ENCODE peak calls at places on chromosomes 5 and 9, in four cellular contexts. J, N, V and G are unnamed samples.

GRCh38 chr9:23581936-23582335 is 244.1 kb downstream of the ELAVL2 start:
- DNase-seq in J (no peak), N (no peak), V (no peak), G (no peak)

GRCh38 chr5:10860645-10861455 is 99.8 kb upstream of the DAP start:
- DNase-seq in V (peak), J (no peak), N (no peak), G (no peak)

GRCh38 chr5:16809816-16810502 is 126.1 kb downstream of the MYO10 start:
- DNase-seq in J (peak), N (peak), V (peak), G (no peak)

GRCh38 chr5:177194278-177194677 is 60.7 kb downstream of the NSD1 start:
- DNase-seq in N (no peak), V (peak), J (no peak), G (peak)

GRCh38 chr5:135145985-135146384 is 112.0 kb upstream of the PITX1 start:
- DNase-seq in V (peak), J (no peak), N (no peak), G (no peak)

GRCh38 chr5:32066448-32066847 is 107.7 kb downstream of the GOLPH3 start:
- DNase-seq in J (no peak), V (no peak), N (no peak), G (no peak)

GRCh38 chr5:67010684-67011409 is 185.8 kb downstream of the CD180 start:
- DNase-seq in J (no peak), V (no peak), N (no peak), G (no peak)

GRCh38 chr5:103452089-103452488 is 110.5 kb downstream of the NUDT12 start:
- DNase-seq in V (no peak), J (no peak), N (no peak), G (no peak)

GRCh38 chr5:14351845-14352712 is 208.9 kb downstream of the TRIO start:
- DNase-seq in V (peak), N (peak), J (peak), G (peak)

GRCh38 chr9:97852399-97853055 is 499 bp upstream of the FOXE1 start:
- DNase-seq in N (no peak), V (no peak), J (peak), G (no peak)

GRCh38 chr9:18861599-18862546 is 171.1 kb downstream of the SAXO1 start:
- DNase-seq in N (no peak), V (no peak), J (peak), G (no peak)

GRCh38 chr5:103598997-103599556 is 36.5 kb upstream of the NUDT12 start:
- DNase-seq in N (no peak), J (no peak), V (peak), G (no peak)

GRCh38 chr9:68530618-68531017 is 10.1 kb downstream of the TMEM252 start:
- DNase-seq in N (peak), J (peak), V (no peak), G (peak)

GRCh38 chr9:25442517-25442916 is 235.7 kb downstream of the TUSC1 start:
- DNase-seq in J (no peak), N (no peak), V (no peak), G (no peak)

GRCh38 chr9:122118343-122119165 is 25.4 kb upstream of the TTLL11 start:
- DNase-seq in N (no peak), J (no peak), V (no peak), G (no peak)

GRCh38 chr5:2996248-2996647 is 244.8 kb upstream of the IRX2 start:
- DNase-seq in V (no peak), J (no peak), N (no peak), G (no peak)

GRCh38 chr5:111782171-111782570 is 25.2 kb upstream of the NREP start:
- DNase-seq in V (no peak), J (no peak), N (no peak), G (no peak)

GRCh38 chr9:121196389-121196788 is 5.3 kb downstream of the RAB14 start:
- DNase-seq in N (no peak), V (no peak), J (no peak), G (no peak)

GRCh38 chr9:112582371-112582770 is 95.7 kb downstream of the KIAA1958 start:
- DNase-seq in J (no peak), V (no peak), N (no peak), G (no peak)

GRCh38 chr9:135128035-135128670 is 40.7 kb downstream of the OLFM1 start:
- DNase-seq in N (no peak), V (no peak), J (peak), G (no peak)

GRCh38 chr5:123949807-123950206 is 437.8 kb downstream of the CSNK1G3 start:
- DNase-seq in J (no peak), V (no peak), N (no peak), G (no peak)

GRCh38 chr9:113349044-113349433 is 302 bp upstream of the BSPRY start:
- DNase-seq in V (no peak), J (peak), N (no peak), G (no peak)

GRCh38 chr9:8486095-8486494 is 686.5 kb upstream of the DMAC1 start:
- DNase-seq in V (no peak), J (peak), N (peak), G (no peak)

GRCh38 chr5:149581192-149581861 is at the start of gene ARHGEF37:
- DNase-seq in V (peak), J (peak), N (peak), G (peak)

GRCh38 chr9:70485273-70485858 is 70.9 kb upstream of the KLF9 start:
- DNase-seq in J (no peak), V (no peak), N (peak), G (peak)

GRCh38 chr5:40121236-40121635 is 558.5 kb upstream of the PTGER4 start:
- DNase-seq in V (no peak), N (no peak), J (no peak), G (no peak)

GRCh38 chr5:173550641-173551040 is 65.8 kb downstream of the BOD1 start:
- DNase-seq in J (no peak), V (no peak), N (no peak), G (no peak)

GRCh38 chr9:88757406-88758010 is 222.5 kb downstream of the NXNL2 start:
- DNase-seq in N (no peak), V (no peak), J (no peak), G (peak)

DNA sequence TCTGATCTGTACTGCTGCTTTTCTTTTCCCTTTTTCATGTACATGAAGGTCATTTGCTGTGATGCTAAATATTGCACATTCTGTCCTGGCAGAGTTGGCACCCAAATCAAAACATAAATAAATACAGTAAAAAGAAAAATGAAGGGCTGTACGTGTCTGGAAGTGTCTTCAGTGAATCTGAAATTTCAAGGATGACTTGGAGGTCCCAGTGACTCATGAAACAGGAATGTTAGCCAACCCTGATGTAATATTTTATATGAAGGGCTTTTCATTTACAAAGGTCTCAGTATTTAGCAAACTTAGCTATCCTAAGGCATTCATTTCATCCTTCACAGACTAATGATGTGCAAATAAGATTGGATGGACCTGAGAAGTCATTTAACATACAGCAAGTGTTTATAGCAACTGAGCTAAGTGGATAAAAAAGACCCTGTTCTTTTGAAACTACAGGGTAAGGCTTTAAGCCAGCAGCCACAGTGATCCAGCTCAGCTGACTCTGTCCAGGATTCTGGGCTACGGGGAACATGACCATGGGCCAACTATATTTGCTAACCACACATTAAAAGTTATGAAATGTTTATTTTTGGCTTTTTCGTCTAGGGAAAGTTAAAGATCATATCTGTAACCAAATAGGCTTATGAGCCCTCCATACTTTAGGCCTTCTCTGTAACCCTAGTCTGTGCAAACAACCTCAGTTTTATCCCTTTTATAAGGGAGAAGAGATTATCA is 104.0 kb upstream of the DMRTA1 start:
- DNase-seq in J (peak), V (peak), N (no peak), G (no peak)
- H3K9ac ChIP-seq in J (no peak), V (peak), N (no peak), G (no peak)

GRCh38 chr5:37855438-37855837 is 15.6 kb upstream of the GDNF start:
- DNase-seq in J (no peak), V (no peak), N (no peak), G (no peak)

GRCh38 chr5:37849641-37850040 is 9.8 kb upstream of the GDNF start:
- DNase-seq in N (no peak), J (no peak), V (no peak), G (no peak)

GRCh38 chr5:37847978-37848425 is 8.2 kb upstream of the GDNF start:
- DNase-seq in N (no peak), J (no peak), V (peak), G (no peak)

GRCh38 chr5:37850128-37850865 is 10.5 kb upstream of the GDNF start:
- DNase-seq in J (no peak), N (no peak), V (peak), G (no peak)

GRCh38 chr5:37851305-37851704 is 11.5 kb upstream of the GDNF start:
- DNase-seq in N (no peak), V (no peak), J (no peak), G (no peak)
- H3K9ac ChIP-seq in N (no peak), V (no peak), J (no peak), G (no peak)

GRCh38 chr9:83620841-83621636 is 1.9 kb upstream of the IDNK start:
- DNase-seq in J (peak), N (peak), V (peak), G (no peak)
- H3K9ac ChIP-seq in J (no peak), N (no peak), V (no peak), G (peak)

DNA sequence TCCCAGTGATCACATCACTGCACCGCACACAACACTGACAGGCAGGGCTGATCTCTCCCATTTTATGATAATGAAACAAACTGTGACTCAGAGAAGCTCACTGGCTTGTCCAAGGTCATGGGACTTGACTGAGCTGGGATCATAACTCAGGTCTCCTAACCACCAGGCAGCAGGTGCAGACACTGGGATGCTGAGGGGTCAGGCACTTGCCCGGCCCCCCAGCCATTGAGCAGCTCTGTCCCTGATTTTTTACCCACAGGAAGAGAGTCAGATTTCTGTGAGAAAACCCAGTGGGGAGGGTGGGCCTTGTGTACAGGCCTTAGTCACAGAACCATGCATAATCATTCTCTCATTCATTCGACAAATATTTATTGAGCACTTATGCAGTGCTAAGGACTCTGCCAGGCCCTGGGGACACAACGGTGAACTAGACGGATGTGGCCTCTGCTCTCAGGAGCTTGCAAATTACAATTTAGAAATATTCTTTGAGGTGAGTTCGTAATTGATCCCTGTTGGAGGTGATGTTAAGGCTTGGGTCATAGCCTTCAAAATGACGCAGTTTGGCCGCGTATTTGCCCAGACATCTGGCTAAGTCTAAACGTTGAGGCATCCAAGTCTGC is 54.5 kb upstream of the TGFBR1 start:
- DNase-seq in V (no peak), J (no peak), N (no peak), G (no peak)
- H3K9ac ChIP-seq in V (no peak), J (no peak), N (no peak), G (no peak)

GRCh38 chr5:159877894-159878448 is 38.3 kb upstream of the ADRA1B start:
- DNase-seq in N (peak), J (no peak), V (no peak), G (no peak)
- H3K9ac ChIP-seq in N (no peak), J (no peak), V (no peak), G (no peak)